ENCODE peak calls at places on chromosomes 16 and 17, in eight cellular contexts. One of them, this sample, is unnamed.
A peak's percentile ranks its signal among the peaks of the same experiment; 100 is the strongest.

GRCh38 chr16:53664724-53665345 is 38.8 kb downstream of the RPGRIP1L start:
- DNase-seq in CD8-positive, alpha-beta memory T cell: no peak
- DNase-seq in endodermal cell: no peak
- DNase-seq in RWPE1: no peak
- DNase-seq in CD4-positive, alpha-beta memory T cell: no peak
- DNase-seq in DND-41: no peak
- DNase-seq in effector memory CD4-positive, alpha-beta T cell: no peak
- DNase-seq in cardiac muscle cell: peak; percentile 5
- DNase-seq in this sample: no peak

GRCh38 chr16:13909872-13910303 is 10.1 kb upstream of the ERCC4 start:
- DNase-seq in DND-41: no peak
- DNase-seq in cardiac muscle cell: no peak
- DNase-seq in effector memory CD4-positive, alpha-beta T cell: no peak
- DNase-seq in RWPE1: no peak
- DNase-seq in CD8-positive, alpha-beta memory T cell: no peak
- DNase-seq in CD4-positive, alpha-beta memory T cell: no peak
- DNase-seq in endodermal cell: no peak
- DNase-seq in this sample: no peak

GRCh38 chr17:57561072-57561861 is 183.8 kb downstream of the CCDC182 start:
- DNase-seq in CD4-positive, alpha-beta memory T cell: no peak
- DNase-seq in cardiac muscle cell: no peak
- DNase-seq in effector memory CD4-positive, alpha-beta T cell: no peak
- DNase-seq in endodermal cell: no peak
- DNase-seq in DND-41: peak; percentile 34
- DNase-seq in RWPE1: no peak
- DNase-seq in CD8-positive, alpha-beta memory T cell: no peak
- DNase-seq in this sample: no peak

GRCh38 chr16:57795431-57795878 is 6.8 kb downstream of the KIFC3 start:
- DNase-seq in effector memory CD4-positive, alpha-beta T cell: no peak
- DNase-seq in CD4-positive, alpha-beta memory T cell: no peak
- DNase-seq in endodermal cell: peak; percentile 90
- DNase-seq in RWPE1: peak; percentile 55
- DNase-seq in cardiac muscle cell: peak; percentile 61
- DNase-seq in DND-41: peak; percentile 51
- DNase-seq in CD8-positive, alpha-beta memory T cell: no peak
- DNase-seq in this sample: peak; percentile 76

GRCh38 chr16:68969338-68969737 is 126.0 kb downstream of the TANGO6 start:
- DNase-seq in endodermal cell: no peak
- DNase-seq in cardiac muscle cell: no peak
- DNase-seq in DND-41: no peak
- DNase-seq in CD4-positive, alpha-beta memory T cell: no peak
- DNase-seq in CD8-positive, alpha-beta memory T cell: no peak
- DNase-seq in RWPE1: no peak
- DNase-seq in effector memory CD4-positive, alpha-beta T cell: no peak
- DNase-seq in this sample: no peak

GRCh38 chr17:830950-831349 is 48.8 kb downstream of the MRM3 start:
- DNase-seq in CD8-positive, alpha-beta memory T cell: no peak
- DNase-seq in endodermal cell: no peak
- DNase-seq in DND-41: no peak
- DNase-seq in cardiac muscle cell: no peak
- DNase-seq in CD4-positive, alpha-beta memory T cell: no peak
- DNase-seq in RWPE1: no peak
- DNase-seq in effector memory CD4-positive, alpha-beta T cell: no peak
- DNase-seq in this sample: no peak

GRCh38 chr16:59754854-59755253 is 1020.7 kb upstream of the GOT2 start:
- DNase-seq in cardiac muscle cell: no peak
- DNase-seq in RWPE1: no peak
- DNase-seq in endodermal cell: no peak
- DNase-seq in CD8-positive, alpha-beta memory T cell: no peak
- DNase-seq in effector memory CD4-positive, alpha-beta T cell: no peak
- DNase-seq in DND-41: no peak
- DNase-seq in CD4-positive, alpha-beta memory T cell: no peak
- DNase-seq in this sample: no peak

GRCh38 chr16:88804173-88804551 is 573 bp downstream of the CDT1 start:
- DNase-seq in DND-41: no peak
- DNase-seq in cardiac muscle cell: no peak
- DNase-seq in endodermal cell: no peak
- DNase-seq in effector memory CD4-positive, alpha-beta T cell: no peak
- DNase-seq in CD8-positive, alpha-beta memory T cell: no peak
- DNase-seq in CD4-positive, alpha-beta memory T cell: no peak
- DNase-seq in RWPE1: no peak
- DNase-seq in this sample: no peak

GRCh38 chr16:49471038-49471727 is 97.6 kb downstream of the C16orf78 start:
- DNase-seq in CD8-positive, alpha-beta memory T cell: no peak
- DNase-seq in endodermal cell: peak; percentile 20
- DNase-seq in cardiac muscle cell: no peak
- DNase-seq in RWPE1: no peak
- DNase-seq in CD4-positive, alpha-beta memory T cell: no peak
- DNase-seq in DND-41: peak; percentile 1
- DNase-seq in effector memory CD4-positive, alpha-beta T cell: no peak
- DNase-seq in this sample: no peak

GRCh38 chr17:62653002-62653830 is 25.7 kb downstream of the MRC2 start:
- DNase-seq in CD4-positive, alpha-beta memory T cell: peak; percentile 26
- DNase-seq in cardiac muscle cell: peak; percentile 45
- DNase-seq in effector memory CD4-positive, alpha-beta T cell: peak; percentile 34
- DNase-seq in RWPE1: no peak
- DNase-seq in endodermal cell: peak; percentile 100
- DNase-seq in CD8-positive, alpha-beta memory T cell: peak; percentile 38
- DNase-seq in DND-41: peak; percentile 86
- DNase-seq in this sample: peak; percentile 40

GRCh38 chr17:51263001-51263400 is 2.7 kb downstream of the UTP18 start:
- DNase-seq in cardiac muscle cell: no peak
- DNase-seq in endodermal cell: no peak
- DNase-seq in CD4-positive, alpha-beta memory T cell: no peak
- DNase-seq in RWPE1: no peak
- DNase-seq in effector memory CD4-positive, alpha-beta T cell: no peak
- DNase-seq in CD8-positive, alpha-beta memory T cell: no peak
- DNase-seq in DND-41: no peak
- DNase-seq in this sample: peak; percentile 97

GRCh38 chr16:81891734-81892364 is 112.8 kb downstream of the PLCG2 start:
- DNase-seq in cardiac muscle cell: no peak
- DNase-seq in endodermal cell: no peak
- DNase-seq in CD4-positive, alpha-beta memory T cell: no peak
- DNase-seq in RWPE1: no peak
- DNase-seq in DND-41: no peak
- DNase-seq in CD8-positive, alpha-beta memory T cell: no peak
- DNase-seq in effector memory CD4-positive, alpha-beta T cell: no peak
- DNase-seq in this sample: no peak

GRCh38 chr16:14505846-14506245 is 124.2 kb downstream of the PARN start:
- DNase-seq in effector memory CD4-positive, alpha-beta T cell: no peak
- DNase-seq in CD8-positive, alpha-beta memory T cell: no peak
- DNase-seq in cardiac muscle cell: no peak
- DNase-seq in DND-41: no peak
- DNase-seq in endodermal cell: no peak
- DNase-seq in CD4-positive, alpha-beta memory T cell: no peak
- DNase-seq in RWPE1: no peak
- DNase-seq in this sample: no peak

GRCh38 chr16:66300501-66300900 is 66.0 kb upstream of the CDH5 start:
- DNase-seq in effector memory CD4-positive, alpha-beta T cell: no peak
- DNase-seq in endodermal cell: no peak
- DNase-seq in DND-41: no peak
- DNase-seq in CD8-positive, alpha-beta memory T cell: no peak
- DNase-seq in cardiac muscle cell: no peak
- DNase-seq in CD4-positive, alpha-beta memory T cell: no peak
- DNase-seq in RWPE1: no peak
- DNase-seq in this sample: no peak

DNA sequence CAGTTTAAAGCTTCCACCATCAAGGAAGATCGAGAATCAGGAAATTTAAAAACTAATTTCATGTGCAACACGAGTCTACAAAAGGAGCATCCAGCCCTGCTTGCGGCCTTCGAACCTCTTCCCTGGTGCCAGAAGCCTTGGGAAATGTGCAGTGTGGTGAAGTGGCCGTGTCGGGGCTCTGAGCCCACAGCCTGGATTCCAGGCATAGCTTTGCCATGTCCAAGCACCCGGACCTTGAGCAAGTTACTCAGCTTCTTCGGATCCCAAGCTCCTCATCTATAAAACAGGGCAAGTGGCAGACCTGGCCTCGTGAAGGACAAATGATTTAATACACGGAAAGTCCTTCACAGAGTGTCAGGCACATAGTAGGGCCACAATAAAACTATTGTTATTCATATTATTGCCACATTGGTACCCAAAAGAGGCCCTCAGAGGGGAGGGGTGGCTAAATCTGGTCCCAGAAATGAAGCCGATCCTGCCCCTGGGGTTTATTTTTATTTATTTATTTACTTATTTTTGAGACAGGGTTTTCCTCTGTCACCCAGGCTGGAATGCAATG is 34.8 kb downstream of the COTL1 start:
- DNase-seq in endodermal cell: no peak
- DNase-seq in effector memory CD4-positive, alpha-beta T cell: no peak
- DNase-seq in CD4-positive, alpha-beta memory T cell: no peak
- DNase-seq in RWPE1: no peak
- DNase-seq in DND-41: no peak
- DNase-seq in CD8-positive, alpha-beta memory T cell: no peak
- DNase-seq in cardiac muscle cell: peak; percentile 47
- DNase-seq in this sample: peak; percentile 79
- H3K27ac ChIP-seq in endodermal cell: no peak overlapping the region
- H3K27ac ChIP-seq in effector memory CD4-positive, alpha-beta T cell: no peak overlapping the region
- H3K27ac ChIP-seq in CD4-positive, alpha-beta memory T cell: no peak overlapping the region
- H3K27ac ChIP-seq in RWPE1: peak overlapping the region; percentile 37
- H3K27ac ChIP-seq in DND-41: no peak overlapping the region
- H3K27ac ChIP-seq in CD8-positive, alpha-beta memory T cell: no peak overlapping the region
- H3K27ac ChIP-seq in cardiac muscle cell: no peak overlapping the region
- H3K27ac ChIP-seq in this sample: no peak overlapping the region

GRCh38 chr16:70704586-70704985 is 18.7 kb upstream of the MTSS2 start:
- DNase-seq in endodermal cell: no peak
- DNase-seq in CD4-positive, alpha-beta memory T cell: no peak
- DNase-seq in cardiac muscle cell: no peak
- DNase-seq in RWPE1: no peak
- DNase-seq in effector memory CD4-positive, alpha-beta T cell: no peak
- DNase-seq in CD8-positive, alpha-beta memory T cell: no peak
- DNase-seq in DND-41: no peak
- DNase-seq in this sample: no peak
- H3K27ac ChIP-seq in endodermal cell: no peak overlapping the region
- H3K27ac ChIP-seq in CD4-positive, alpha-beta memory T cell: no peak overlapping the region
- H3K27ac ChIP-seq in cardiac muscle cell: no peak overlapping the region
- H3K27ac ChIP-seq in RWPE1: peak overlapping the region; percentile 100
- H3K27ac ChIP-seq in effector memory CD4-positive, alpha-beta T cell: no peak overlapping the region
- H3K27ac ChIP-seq in CD8-positive, alpha-beta memory T cell: no peak overlapping the region
- H3K27ac ChIP-seq in DND-41: no peak overlapping the region
- H3K27ac ChIP-seq in this sample: no peak overlapping the region

GRCh38 chr17:78401246-78401645 is 22.8 kb downstream of the PGS1 start:
- DNase-seq in DND-41: no peak
- DNase-seq in RWPE1: peak; percentile 79
- DNase-seq in CD8-positive, alpha-beta memory T cell: no peak
- DNase-seq in CD4-positive, alpha-beta memory T cell: no peak
- DNase-seq in effector memory CD4-positive, alpha-beta T cell: no peak
- DNase-seq in endodermal cell: no peak
- DNase-seq in cardiac muscle cell: no peak
- DNase-seq in this sample: no peak

GRCh38 chr17:78399693-78400144 is 21.3 kb downstream of the PGS1 start:
- DNase-seq in endodermal cell: no peak
- DNase-seq in effector memory CD4-positive, alpha-beta T cell: no peak
- DNase-seq in cardiac muscle cell: no peak
- DNase-seq in RWPE1: peak; percentile 75
- DNase-seq in CD4-positive, alpha-beta memory T cell: no peak
- DNase-seq in DND-41: no peak
- DNase-seq in CD8-positive, alpha-beta memory T cell: no peak
- DNase-seq in this sample: no peak

GRCh38 chr17:78399028-78399692 is 20.7 kb downstream of the PGS1 start:
- DNase-seq in DND-41: no peak
- DNase-seq in cardiac muscle cell: no peak
- DNase-seq in RWPE1: no peak
- DNase-seq in CD8-positive, alpha-beta memory T cell: no peak
- DNase-seq in effector memory CD4-positive, alpha-beta T cell: no peak
- DNase-seq in endodermal cell: no peak
- DNase-seq in CD4-positive, alpha-beta memory T cell: no peak
- DNase-seq in this sample: no peak

GRCh38 chr17:78401891-78402290 is 23.4 kb downstream of the PGS1 start:
- DNase-seq in DND-41: no peak
- DNase-seq in effector memory CD4-positive, alpha-beta T cell: no peak
- DNase-seq in CD8-positive, alpha-beta memory T cell: no peak
- DNase-seq in RWPE1: no peak
- DNase-seq in cardiac muscle cell: no peak
- DNase-seq in endodermal cell: no peak
- DNase-seq in CD4-positive, alpha-beta memory T cell: no peak
- DNase-seq in this sample: no peak

GRCh38 chr17:78400581-78401240 is 22.3 kb downstream of the PGS1 start:
- DNase-seq in effector memory CD4-positive, alpha-beta T cell: no peak
- DNase-seq in CD4-positive, alpha-beta memory T cell: no peak
- DNase-seq in cardiac muscle cell: no peak
- DNase-seq in endodermal cell: no peak
- DNase-seq in CD8-positive, alpha-beta memory T cell: no peak
- DNase-seq in RWPE1: peak; percentile 59
- DNase-seq in DND-41: no peak
- DNase-seq in this sample: no peak
- H3K27ac ChIP-seq in effector memory CD4-positive, alpha-beta T cell: no peak overlapping the region
- H3K27ac ChIP-seq in CD4-positive, alpha-beta memory T cell: no peak overlapping the region
- H3K27ac ChIP-seq in cardiac muscle cell: no peak overlapping the region
- H3K27ac ChIP-seq in endodermal cell: no peak overlapping the region
- H3K27ac ChIP-seq in CD8-positive, alpha-beta memory T cell: no peak overlapping the region
- H3K27ac ChIP-seq in RWPE1: peak overlapping the region; percentile 73
- H3K27ac ChIP-seq in DND-41: no peak overlapping the region
- H3K27ac ChIP-seq in this sample: peak overlapping the region; percentile 70

GRCh38 chr16:67719778-67720144 is 645 bp upstream of the GFOD2 start:
- DNase-seq in RWPE1: peak; percentile 31
- DNase-seq in DND-41: peak; percentile 38
- DNase-seq in CD4-positive, alpha-beta memory T cell: no peak
- DNase-seq in CD8-positive, alpha-beta memory T cell: no peak
- DNase-seq in cardiac muscle cell: peak; percentile 28
- DNase-seq in effector memory CD4-positive, alpha-beta T cell: no peak
- DNase-seq in endodermal cell: peak; percentile 76
- DNase-seq in this sample: peak; percentile 39

GRCh38 chr16:67720236-67720635 is 1.1 kb upstream of the GFOD2 start:
- DNase-seq in CD4-positive, alpha-beta memory T cell: no peak
- DNase-seq in endodermal cell: no peak
- DNase-seq in CD8-positive, alpha-beta memory T cell: no peak
- DNase-seq in DND-41: no peak
- DNase-seq in effector memory CD4-positive, alpha-beta T cell: no peak
- DNase-seq in RWPE1: no peak
- DNase-seq in cardiac muscle cell: no peak
- DNase-seq in this sample: no peak

GRCh38 chr16:67716097-67716496 is 3.0 kb downstream of the GFOD2 start:
- DNase-seq in effector memory CD4-positive, alpha-beta T cell: no peak
- DNase-seq in cardiac muscle cell: no peak
- DNase-seq in endodermal cell: no peak
- DNase-seq in CD4-positive, alpha-beta memory T cell: no peak
- DNase-seq in CD8-positive, alpha-beta memory T cell: no peak
- DNase-seq in RWPE1: no peak
- DNase-seq in DND-41: no peak
- DNase-seq in this sample: no peak

GRCh38 chr16:67719048-67719777 is at the start of gene GFOD2:
- DNase-seq in effector memory CD4-positive, alpha-beta T cell: peak; percentile 94
- DNase-seq in RWPE1: peak; percentile 100
- DNase-seq in endodermal cell: peak; percentile 99
- DNase-seq in DND-41: peak; percentile 97
- DNase-seq in cardiac muscle cell: peak; percentile 95
- DNase-seq in CD4-positive, alpha-beta memory T cell: peak; percentile 96
- DNase-seq in CD8-positive, alpha-beta memory T cell: peak; percentile 99
- DNase-seq in this sample: peak; percentile 99

DNA sequence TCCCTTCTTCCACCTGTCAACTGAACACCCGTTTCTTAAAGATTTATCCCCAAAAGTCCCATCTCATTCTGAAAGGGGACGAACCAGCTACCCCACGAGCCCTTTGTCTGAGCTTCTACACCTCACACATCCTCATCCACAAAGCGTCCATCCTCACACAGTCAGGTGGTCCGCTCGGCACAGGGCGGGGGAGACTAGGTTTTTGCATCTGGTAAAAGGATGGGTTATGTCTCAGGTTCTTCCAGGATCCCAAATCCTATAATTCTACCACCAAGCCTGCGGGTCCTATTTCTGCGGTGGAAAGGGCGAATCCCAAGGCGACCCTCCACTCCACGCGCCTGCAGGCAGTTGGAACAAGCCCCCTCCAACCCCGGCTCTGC is 458 bp downstream of the GFOD2 start:
- DNase-seq in CD8-positive, alpha-beta memory T cell: no peak
- DNase-seq in cardiac muscle cell: no peak
- DNase-seq in CD4-positive, alpha-beta memory T cell: no peak
- DNase-seq in endodermal cell: no peak
- DNase-seq in DND-41: peak; percentile 36
- DNase-seq in RWPE1: no peak
- DNase-seq in effector memory CD4-positive, alpha-beta T cell: no peak
- DNase-seq in this sample: no peak
- H3K27ac ChIP-seq in CD8-positive, alpha-beta memory T cell: peak overlapping the region; percentile 88
- H3K27ac ChIP-seq in cardiac muscle cell: no peak overlapping the region
- H3K27ac ChIP-seq in CD4-positive, alpha-beta memory T cell: peak overlapping the region; percentile 83
- H3K27ac ChIP-seq in endodermal cell: no peak overlapping the region
- H3K27ac ChIP-seq in DND-41: peak overlapping the region; percentile 54
- H3K27ac ChIP-seq in RWPE1: peak overlapping the region; percentile 77
- H3K27ac ChIP-seq in effector memory CD4-positive, alpha-beta T cell: peak overlapping the region; percentile 87
- H3K27ac ChIP-seq in this sample: no peak overlapping the region

This sample was measured in trophoblast cell.